ENCODE peak calls at places on chromosomes 2 and 18, in eight cellular contexts. D is activated naive CD4-positive, alpha-beta T cell treated with anti-CD3 and anti-CD28 coated beads for 36 hours; R is naive thymus-derived CD8-positive, alpha-beta T cell; I is MCF 10A; K is hippocampal formation; H is fibroblast of lung; W is NCI-H2081; B is T-helper 17 cell. E is an unnamed sample.

GRCh38 chr18:12839526-12840196 is 44.4 kb downstream of the PTPN2 start:
- DNase-seq in D (peak), R (no peak), I (peak), K (no peak), H (no peak), W (no peak), B (no peak), E (no peak)

GRCh38 chr2:240391111-240392051 is 44.1 kb upstream of the GPC1 start:
- DNase-seq in D (peak), R (no peak), I (no peak), K (no peak), H (no peak), W (no peak), B (peak), E (no peak)

GRCh38 chr18:30982285-30982992 is 60.1 kb downstream of the DSC3 start:
- DNase-seq in D (no peak), R (no peak), I (no peak), K (no peak), H (no peak), W (no peak), B (no peak), E (no peak)

GRCh38 chr2:192016265-192016664 is 169.4 kb upstream of the CAVIN2 start:
- DNase-seq in D (no peak), R (no peak), I (no peak), K (no peak), H (peak), W (no peak), B (no peak), E (no peak)

GRCh38 chr2:111930875-111931274 is 32.5 kb downstream of the MERTK start:
- DNase-seq in D (peak), R (no peak), I (peak), K (no peak), H (peak), W (no peak), B (no peak), E (peak)

GRCh38 chr2:239578381-239578780 is 177.6 kb upstream of the HDAC4 start:
- DNase-seq in D (no peak), R (no peak), I (no peak), K (no peak), H (no peak), W (no peak), B (no peak), E (no peak)

GRCh38 chr2:232398293-232399034 is 8.2 kb upstream of the ALPG start:
- DNase-seq in D (no peak), R (no peak), I (no peak), K (no peak), H (no peak), W (no peak), B (no peak), E (no peak)

GRCh38 chr2:235510305-235510704 is 16.5 kb downstream of the AGAP1 start:
- DNase-seq in D (no peak), R (no peak), I (no peak), K (no peak), H (no peak), W (no peak), B (no peak), E (no peak)

GRCh38 chr18:46009158-46009866 is 42.2 kb upstream of the EPG5 start:
- DNase-seq in D (no peak), R (no peak), I (no peak), K (no peak), H (no peak), W (no peak), B (no peak), E (no peak)

GRCh38 chr2:159891917-159892691 is 94.1 kb upstream of the CD302 start:
- DNase-seq in D (no peak), R (no peak), I (peak), K (no peak), H (peak), W (no peak), B (no peak), E (no peak)

GRCh38 chr2:202750778-202751427 is 116.1 kb downstream of the FAM117B start:
- DNase-seq in D (no peak), R (no peak), I (peak), K (no peak), H (no peak), W (no peak), B (no peak), E (no peak)

GRCh38 chr2:61443342-61444041 is 27.4 kb downstream of the USP34 start:
- DNase-seq in D (no peak), R (no peak), I (no peak), K (no peak), H (no peak), W (no peak), B (no peak), E (no peak)

GRCh38 chr18:5962362-5962761 is 67.0 kb upstream of the TMEM200C start:
- DNase-seq in D (no peak), R (no peak), I (no peak), K (no peak), H (peak), W (peak), B (no peak), E (no peak)

GRCh38 chr2:205013586-205013985 is 468.3 kb downstream of the PARD3B start:
- DNase-seq in D (no peak), R (no peak), I (no peak), K (no peak), H (no peak), W (no peak), B (no peak), E (no peak)

GRCh38 chr2:108825736-108826135 is 39.2 kb downstream of the CCDC138 start:
- DNase-seq in D (no peak), R (no peak), I (no peak), K (no peak), H (peak), W (no peak), B (no peak), E (no peak)

GRCh38 chr18:75582406-75582821 is 154.9 kb upstream of the SMIM21 start:
- DNase-seq in D (no peak), R (no peak), I (no peak), K (no peak), H (peak), W (no peak), B (no peak), E (no peak)

GRCh38 chr2:53460347-53460746 is 307.3 kb upstream of the CHAC2 start:
- DNase-seq in D (no peak), R (no peak), I (peak), K (no peak), H (no peak), W (peak), B (no peak), E (no peak)

E was measured in putamen.